ENCODE peak calls at places on chromosomes 2 and 18, in ten cellular contexts. F is stimulated activated CD8-positive, alpha-beta memory T cell treated with anti-CD3 and anti-CD28 coated beads, Interleukin-4, amount 100 ng/mL, for 4 hours; Z is stimulated activated CD4-positive, alpha-beta T cell treated with anti-CD3 and anti-CD28 coated beads, Interleukin-12 subunit alpha, Interleukin-12 subunit beta, amount 100 ng/mL, for 4 hours; C is dorsolateral prefrontal cortex; B is Calu3; N is ELR; J is EL; M is GM12892; P is body of pancreas; O is DMS79 treated with DMSO at 0.1 percent for 48 hours. G is an unnamed sample.

GRCh38 chr2:229832499-229832898 is 89.3 kb downstream of the TRIP12 start:
- DNase-seq in F (no peak), Z (no peak), C (no peak), B (no peak), N (no peak), J (no peak), M (no peak), P (no peak), O (no peak), G (no peak)

GRCh38 chr2:45412754-45413379 is 198.2 kb downstream of the SRBD1 start:
- DNase-seq in F (no peak), Z (no peak), C (no peak), B (no peak), N (no peak), J (no peak), M (no peak), P (no peak), O (peak), G (no peak)

GRCh38 chr2:192749606-192750200 is 555.0 kb upstream of the TMEFF2 start:
- DNase-seq in F (no peak), Z (no peak), C (no peak), B (no peak), N (peak), J (peak), M (no peak), P (no peak), O (no peak), G (no peak)

GRCh38 chr2:181944914-181945291 is 40.8 kb upstream of the PPP1R1C start:
- DNase-seq in F (no peak), Z (no peak), C (no peak), B (no peak), N (no peak), J (no peak), M (no peak), P (no peak), O (no peak), G (no peak)

GRCh38 chr2:61889212-61889956 is 928 bp upstream of the CCT4 start:
- DNase-seq in F (no peak), Z (no peak), C (no peak), B (peak), N (no peak), J (no peak), M (no peak), P (peak), O (no peak), G (no peak)

GRCh38 chr2:219469186-219469724 is 29.4 kb upstream of the GMPPA start:
- DNase-seq in F (no peak), Z (no peak), C (no peak), B (no peak), N (peak), J (peak), M (no peak), P (no peak), O (no peak), G (no peak)

GRCh38 chr2:29293830-29294438 is 178.7 kb downstream of the CLIP4 start:
- DNase-seq in F (no peak), Z (no peak), C (no peak), B (peak), N (peak), J (peak), M (no peak), P (peak), O (no peak), G (peak)

GRCh38 chr2:232592687-232593407 is 40.6 kb upstream of the EFHD1 start:
- DNase-seq in F (no peak), Z (no peak), C (no peak), B (peak), N (peak), J (peak), M (no peak), P (no peak), O (no peak), G (no peak)

GRCh38 chr2:46297546-46298271 is 502 bp downstream of the EPAS1 start:
- DNase-seq in F (peak), Z (peak), C (no peak), B (peak), N (peak), J (peak), M (peak), P (peak), O (peak), G (peak)

GRCh38 chr2:237546876-237547395 is 19.4 kb upstream of the PRLH start:
- DNase-seq in F (no peak), Z (no peak), C (no peak), B (no peak), N (no peak), J (no peak), M (no peak), P (no peak), O (peak), G (no peak)

GRCh38 chr18:38688402-38688801 is 1122.8 kb upstream of the CELF4 start:
- DNase-seq in F (no peak), Z (no peak), C (no peak), B (peak), N (no peak), J (no peak), M (no peak), P (no peak), O (no peak), G (no peak)

GRCh38 chr2:220695397-220696279 is 876.5 kb downstream of the EPHA4 start:
- DNase-seq in F (no peak), Z (no peak), C (no peak), B (no peak), N (no peak), J (no peak), M (no peak), P (no peak), O (no peak), G (no peak)

GRCh38 chr18:75201936-75202335 is 7.0 kb downstream of the PTGR3 start:
- DNase-seq in F (no peak), Z (no peak), C (no peak), B (no peak), N (no peak), J (peak), M (no peak), P (peak), O (peak), G (no peak)

GRCh38 chr2:195413944-195414343 is 243.1 kb upstream of the SLC39A10 start:
- DNase-seq in F (no peak), Z (no peak), C (no peak), B (no peak), N (no peak), J (no peak), M (no peak), P (no peak), O (no peak), G (no peak)

G was measured in progenitor cell of endocrine pancreas.